ENCODE peak calls at places on chromosome 5, in eight cellular contexts. One of them, this sample, is unnamed.

GRCh38 chr5:95043234-95043633 is 241.7 kb downstream of the MCTP1 start:
- DNase-seq in CD8-positive, alpha-beta memory T cell: no peak
- DNase-seq in stomach: no peak
- DNase-seq in GM23248: no peak
- DNase-seq in mammary epithelial cell: no peak
- DNase-seq in fibroblast of lung: no peak
- DNase-seq in tibial artery: no peak
- DNase-seq in cardiac muscle cell: no peak
- DNase-seq in this sample: no peak

GRCh38 chr5:51465165-51465564 is 81.9 kb downstream of the ISL1 start:
- DNase-seq in CD8-positive, alpha-beta memory T cell: no peak
- DNase-seq in stomach: peak; percentile 26
- DNase-seq in GM23248: no peak
- DNase-seq in mammary epithelial cell: no peak
- DNase-seq in fibroblast of lung: no peak
- DNase-seq in tibial artery: no peak
- DNase-seq in cardiac muscle cell: no peak
- DNase-seq in this sample: no peak

GRCh38 chr5:138706655-138707480 is 46.4 kb upstream of the CTNNA1 start:
- DNase-seq in CD8-positive, alpha-beta memory T cell: no peak
- DNase-seq in stomach: no peak
- DNase-seq in GM23248: peak; percentile 92
- DNase-seq in mammary epithelial cell: peak; percentile 57
- DNase-seq in fibroblast of lung: peak; percentile 73
- DNase-seq in tibial artery: no peak
- DNase-seq in cardiac muscle cell: peak; percentile 92
- DNase-seq in this sample: no peak

GRCh38 chr5:1511037-1511436 is 12.7 kb downstream of the LPCAT1 start:
- DNase-seq in CD8-positive, alpha-beta memory T cell: no peak
- DNase-seq in stomach: no peak
- DNase-seq in GM23248: no peak
- DNase-seq in mammary epithelial cell: no peak
- DNase-seq in fibroblast of lung: no peak
- DNase-seq in tibial artery: peak; percentile 55
- DNase-seq in cardiac muscle cell: no peak
- DNase-seq in this sample: no peak

GRCh38 chr5:91059409-91059808 is 323.7 kb downstream of the ARRDC3 start:
- DNase-seq in CD8-positive, alpha-beta memory T cell: no peak
- DNase-seq in stomach: no peak
- DNase-seq in GM23248: no peak
- DNase-seq in mammary epithelial cell: no peak
- DNase-seq in fibroblast of lung: no peak
- DNase-seq in tibial artery: no peak
- DNase-seq in cardiac muscle cell: no peak
- DNase-seq in this sample: no peak

GRCh38 chr5:42970636-42971559 is 69.2 kb downstream of the ANXA2R start:
- DNase-seq in CD8-positive, alpha-beta memory T cell: no peak
- DNase-seq in stomach: no peak
- DNase-seq in GM23248: peak; percentile 75
- DNase-seq in mammary epithelial cell: no peak
- DNase-seq in fibroblast of lung: no peak
- DNase-seq in tibial artery: no peak
- DNase-seq in cardiac muscle cell: peak; percentile 45
- DNase-seq in this sample: no peak

GRCh38 chr5:55218966-55219365 is 8.1 kb downstream of the MCIDAS start:
- DNase-seq in CD8-positive, alpha-beta memory T cell: no peak
- DNase-seq in stomach: peak; percentile 97
- DNase-seq in GM23248: no peak
- DNase-seq in mammary epithelial cell: peak; percentile 73
- DNase-seq in fibroblast of lung: no peak
- DNase-seq in tibial artery: no peak
- DNase-seq in cardiac muscle cell: no peak
- DNase-seq in this sample: peak; percentile 90

GRCh38 chr5:115556276-115556675 is 11.7 kb upstream of the FEM1C start:
- DNase-seq in CD8-positive, alpha-beta memory T cell: no peak
- DNase-seq in stomach: no peak
- DNase-seq in GM23248: no peak
- DNase-seq in mammary epithelial cell: no peak
- DNase-seq in fibroblast of lung: no peak
- DNase-seq in tibial artery: no peak
- DNase-seq in cardiac muscle cell: no peak
- DNase-seq in this sample: no peak

GRCh38 chr5:139951296-139951924 is 91.7 kb downstream of the NRG2 start:
- DNase-seq in CD8-positive, alpha-beta memory T cell: no peak
- DNase-seq in stomach: no peak
- DNase-seq in GM23248: no peak
- DNase-seq in mammary epithelial cell: no peak
- DNase-seq in fibroblast of lung: no peak
- DNase-seq in tibial artery: no peak
- DNase-seq in cardiac muscle cell: no peak
- DNase-seq in this sample: no peak

GRCh38 chr5:174245506-174245905 is 200.0 kb downstream of the NSG2 start:
- DNase-seq in CD8-positive, alpha-beta memory T cell: no peak
- DNase-seq in stomach: no peak
- DNase-seq in GM23248: no peak
- DNase-seq in mammary epithelial cell: no peak
- DNase-seq in fibroblast of lung: no peak
- DNase-seq in tibial artery: no peak
- DNase-seq in cardiac muscle cell: no peak
- DNase-seq in this sample: no peak

GRCh38 chr5:159478950-159479349 is 148.7 kb upstream of the IL12B start:
- DNase-seq in CD8-positive, alpha-beta memory T cell: no peak
- DNase-seq in stomach: no peak
- DNase-seq in GM23248: no peak
- DNase-seq in mammary epithelial cell: no peak
- DNase-seq in fibroblast of lung: no peak
- DNase-seq in tibial artery: no peak
- DNase-seq in cardiac muscle cell: no peak
- DNase-seq in this sample: no peak

GRCh38 chr5:163362806-163363788 is 74.3 kb upstream of the CCNG1 start:
- DNase-seq in CD8-positive, alpha-beta memory T cell: no peak
- DNase-seq in stomach: no peak
- DNase-seq in GM23248: no peak
- DNase-seq in mammary epithelial cell: no peak
- DNase-seq in fibroblast of lung: no peak
- DNase-seq in tibial artery: no peak
- DNase-seq in cardiac muscle cell: peak; percentile 40
- DNase-seq in this sample: no peak

GRCh38 chr5:138340008-138340407 is 1.9 kb downstream of the FAM53C start:
- DNase-seq in CD8-positive, alpha-beta memory T cell: no peak
- DNase-seq in stomach: no peak
- DNase-seq in GM23248: no peak
- DNase-seq in mammary epithelial cell: no peak
- DNase-seq in fibroblast of lung: no peak
- DNase-seq in tibial artery: no peak
- DNase-seq in cardiac muscle cell: no peak
- DNase-seq in this sample: no peak

GRCh38 chr5:60649288-60649917 is 50.6 kb downstream of the DEPDC1B start:
- DNase-seq in CD8-positive, alpha-beta memory T cell: no peak
- DNase-seq in stomach: no peak
- DNase-seq in GM23248: peak; percentile 66
- DNase-seq in mammary epithelial cell: peak; percentile 43
- DNase-seq in fibroblast of lung: peak; percentile 59
- DNase-seq in tibial artery: no peak
- DNase-seq in cardiac muscle cell: peak; percentile 54
- DNase-seq in this sample: no peak

GRCh38 chr5:177992466-177992865 is 3.6 kb downstream of the PROP1 start:
- DNase-seq in CD8-positive, alpha-beta memory T cell: no peak
- DNase-seq in stomach: no peak
- DNase-seq in GM23248: no peak
- DNase-seq in mammary epithelial cell: no peak
- DNase-seq in fibroblast of lung: no peak
- DNase-seq in tibial artery: no peak
- DNase-seq in cardiac muscle cell: no peak
- DNase-seq in this sample: no peak

GRCh38 chr5:133756756-133757155 is 144.4 kb upstream of the FSTL4 start:
- DNase-seq in CD8-positive, alpha-beta memory T cell: no peak
- DNase-seq in stomach: no peak
- DNase-seq in GM23248: no peak
- DNase-seq in mammary epithelial cell: no peak
- DNase-seq in fibroblast of lung: no peak
- DNase-seq in tibial artery: no peak
- DNase-seq in cardiac muscle cell: no peak
- DNase-seq in this sample: no peak
- H3K36me3 ChIP-seq in CD8-positive, alpha-beta memory T cell: no peaks in the 10 kb centered on the region
- H3K36me3 ChIP-seq in stomach: no peaks in the 10 kb centered on the region
- H3K36me3 ChIP-seq in GM23248: no peaks in the 10 kb centered on the region
- H3K36me3 ChIP-seq in mammary epithelial cell: no peaks in the 10 kb centered on the region
- H3K36me3 ChIP-seq in fibroblast of lung: no peaks in the 10 kb centered on the region
- H3K36me3 ChIP-seq in tibial artery: no peaks in the 10 kb centered on the region
- H3K36me3 ChIP-seq in cardiac muscle cell: no peaks in the 10 kb centered on the region
- H3K36me3 ChIP-seq in this sample: no peaks in the 10 kb centered on the region

GRCh38 chr5:122319897-122320296 is 7.9 kb downstream of the SNCAIP start:
- DNase-seq in CD8-positive, alpha-beta memory T cell: no peak
- DNase-seq in stomach: no peak
- DNase-seq in GM23248: no peak
- DNase-seq in mammary epithelial cell: no peak
- DNase-seq in fibroblast of lung: no peak
- DNase-seq in tibial artery: no peak
- DNase-seq in cardiac muscle cell: no peak
- DNase-seq in this sample: no peak
- H3K4me1 ChIP-seq in CD8-positive, alpha-beta memory T cell: no peaks in the 10 kb centered on the region
- H3K4me1 ChIP-seq in stomach: no peaks in the 10 kb centered on the region
- H3K4me1 ChIP-seq in GM23248: no peaks in the 10 kb centered on the region
- H3K4me1 ChIP-seq in mammary epithelial cell: no peaks in the 10 kb centered on the region
- H3K4me1 ChIP-seq in fibroblast of lung: no peaks in the 10 kb centered on the region
- H3K4me1 ChIP-seq in tibial artery: no peaks in the 10 kb centered on the region
- H3K4me1 ChIP-seq in cardiac muscle cell: peaks cover 40% of the 10 kb centered on the region
- H3K4me1 ChIP-seq in this sample: no peaks in the 10 kb centered on the region

DNA sequence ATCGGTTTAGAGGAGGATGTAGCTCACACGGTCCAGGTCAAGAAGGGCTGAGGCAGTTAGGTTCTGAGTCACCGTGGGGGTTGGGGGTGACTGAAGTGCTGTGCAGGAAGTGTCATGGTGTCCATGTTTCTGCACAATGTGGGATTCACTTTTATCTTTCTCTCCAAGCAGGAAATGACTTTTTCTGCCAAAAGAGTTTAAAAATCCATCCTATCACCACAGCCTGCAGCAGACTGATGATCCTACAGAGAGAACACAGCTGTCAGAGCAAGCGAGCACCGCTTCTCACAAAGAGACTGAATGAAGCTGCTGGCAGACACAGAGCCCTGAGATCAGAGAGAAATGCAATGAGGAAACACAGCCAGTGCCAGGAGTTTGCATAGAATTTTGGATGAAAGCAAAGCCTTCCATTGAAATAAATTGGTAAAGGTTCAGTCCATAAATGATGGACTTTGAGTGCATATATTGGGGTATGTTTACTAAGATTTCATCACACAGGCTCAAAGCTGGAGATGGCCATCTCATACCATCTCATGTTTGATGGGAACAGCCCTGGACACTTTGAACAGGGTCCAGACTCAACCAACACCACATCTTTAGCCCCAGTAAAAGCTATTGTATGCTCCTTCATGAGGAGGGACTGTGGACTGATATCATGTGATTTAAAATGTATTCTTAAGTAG is 213.9 kb upstream of the FBXL7 start:
- DNase-seq in CD8-positive, alpha-beta memory T cell: no peak
- DNase-seq in stomach: no peak
- DNase-seq in GM23248: peak; percentile 65
- DNase-seq in mammary epithelial cell: no peak
- DNase-seq in fibroblast of lung: peak; percentile 69
- DNase-seq in tibial artery: no peak
- DNase-seq in cardiac muscle cell: peak; percentile 87
- DNase-seq in this sample: no peak
- H3K4me3 ChIP-seq in CD8-positive, alpha-beta memory T cell: no peak overlapping the region
- H3K4me3 ChIP-seq in stomach: no peak overlapping the region
- H3K4me3 ChIP-seq in GM23248: no peak overlapping the region
- H3K4me3 ChIP-seq in mammary epithelial cell: no peak overlapping the region
- H3K4me3 ChIP-seq in fibroblast of lung: no peak overlapping the region
- H3K4me3 ChIP-seq in tibial artery: no peak overlapping the region
- H3K4me3 ChIP-seq in cardiac muscle cell: no peak overlapping the region
- H3K4me3 ChIP-seq in this sample: no peak overlapping the region

GRCh38 chr5:171891595-171891994 is 106.0 kb downstream of the SMIM23 start:
- DNase-seq in CD8-positive, alpha-beta memory T cell: no peak
- DNase-seq in stomach: no peak
- DNase-seq in GM23248: no peak
- DNase-seq in mammary epithelial cell: no peak
- DNase-seq in fibroblast of lung: no peak
- DNase-seq in tibial artery: no peak
- DNase-seq in cardiac muscle cell: no peak
- DNase-seq in this sample: no peak
- H3K36me3 ChIP-seq in CD8-positive, alpha-beta memory T cell: peaks cover 14% of the 10 kb centered on the region
- H3K36me3 ChIP-seq in stomach: peaks cover 85% of the 10 kb centered on the region
- H3K36me3 ChIP-seq in GM23248: peaks cover 11% of the 10 kb centered on the region
- H3K36me3 ChIP-seq in mammary epithelial cell: peaks cover 12% of the 10 kb centered on the region
- H3K36me3 ChIP-seq in fibroblast of lung: no peaks in the 10 kb centered on the region
- H3K36me3 ChIP-seq in tibial artery: peaks cover 25% of the 10 kb centered on the region
- H3K36me3 ChIP-seq in cardiac muscle cell: no peaks in the 10 kb centered on the region
- H3K36me3 ChIP-seq in this sample: peaks cover 51% of the 10 kb centered on the region

GRCh38 chr5:112614986-112615385 is 122.7 kb upstream of the APC start:
- DNase-seq in CD8-positive, alpha-beta memory T cell: no peak
- DNase-seq in stomach: no peak
- DNase-seq in GM23248: peak; percentile 21
- DNase-seq in mammary epithelial cell: peak; percentile 11
- DNase-seq in fibroblast of lung: no peak
- DNase-seq in tibial artery: no peak
- DNase-seq in cardiac muscle cell: no peak
- DNase-seq in this sample: no peak

GRCh38 chr5:112612663-112613062 is 125.0 kb upstream of the APC start:
- DNase-seq in CD8-positive, alpha-beta memory T cell: no peak
- DNase-seq in stomach: no peak
- DNase-seq in GM23248: no peak
- DNase-seq in mammary epithelial cell: no peak
- DNase-seq in fibroblast of lung: no peak
- DNase-seq in tibial artery: no peak
- DNase-seq in cardiac muscle cell: no peak
- DNase-seq in this sample: no peak

GRCh38 chr5:112614285-112614684 is 123.4 kb upstream of the APC start:
- DNase-seq in CD8-positive, alpha-beta memory T cell: no peak
- DNase-seq in stomach: no peak
- DNase-seq in GM23248: no peak
- DNase-seq in mammary epithelial cell: no peak
- DNase-seq in fibroblast of lung: no peak
- DNase-seq in tibial artery: no peak
- DNase-seq in cardiac muscle cell: no peak
- DNase-seq in this sample: no peak

GRCh38 chr5:112616812-112617547 is 120.7 kb upstream of the APC start:
- DNase-seq in CD8-positive, alpha-beta memory T cell: no peak
- DNase-seq in stomach: no peak
- DNase-seq in GM23248: peak; percentile 18
- DNase-seq in mammary epithelial cell: no peak
- DNase-seq in fibroblast of lung: no peak
- DNase-seq in tibial artery: no peak
- DNase-seq in cardiac muscle cell: no peak
- DNase-seq in this sample: no peak
- H3K4me1 ChIP-seq in CD8-positive, alpha-beta memory T cell: no peaks in the 10 kb centered on the region
- H3K4me1 ChIP-seq in stomach: no peaks in the 10 kb centered on the region
- H3K4me1 ChIP-seq in GM23248: peaks cover 4% of the 10 kb centered on the region
- H3K4me1 ChIP-seq in mammary epithelial cell: no peaks in the 10 kb centered on the region
- H3K4me1 ChIP-seq in fibroblast of lung: no peaks in the 10 kb centered on the region
- H3K4me1 ChIP-seq in tibial artery: no peaks in the 10 kb centered on the region
- H3K4me1 ChIP-seq in cardiac muscle cell: no peaks in the 10 kb centered on the region
- H3K4me1 ChIP-seq in this sample: no peaks in the 10 kb centered on the region